ENCODE peak calls at places on chromosomes 12 and 14, in four cellular contexts. W is IMR-90, F is COR-L47, H is left cardiac atrium. G is an unnamed sample.

GRCh38 chr12:103800252-103800771 is 40.7 kb downstream of the NT5DC3 start:
- DNase-seq in W (peak; percentile 73), F (peak; percentile 70), H (peak; percentile 69), G (peak; percentile 71)

GRCh38 chr14:44846232-44846824 is 115.4 kb downstream of the KLHL28 start:
- DNase-seq in W (peak; percentile 55), F (peak; percentile 10), H (no peak), G (peak; percentile 76)

GRCh38 chr12:63845726-63846125 is 1.2 kb downstream of the SRGAP1 start:
- DNase-seq in W (peak; percentile 54), F (peak; percentile 29), H (no peak), G (peak; percentile 29)

GRCh38 chr12:2374092-2374740 is 321.4 kb downstream of the CACNA1C start:
- DNase-seq in W (peak; percentile 10), F (no peak), H (no peak), G (no peak)

GRCh38 chr12:105659355-105660075 is 329.0 kb downstream of the C12orf75 start:
- DNase-seq in W (no peak), F (no peak), H (peak; percentile 40), G (no peak)

GRCh38 chr14:105711841-105712460 is 185.6 kb downstream of the TMEM121 start:
- DNase-seq in W (no peak), F (no peak), H (no peak), G (no peak)

GRCh38 chr14:32896979-32897723 is 41.5 kb upstream of the NPAS3 start:
- DNase-seq in W (peak; percentile 7), F (peak; percentile 20), H (no peak), G (no peak)

GRCh38 chr12:130014485-130014807 is 110.6 kb upstream of the TMEM132D start:
- DNase-seq in W (no peak), F (no peak), H (no peak), G (no peak)

GRCh38 chr14:97902630-97903029 is 1105.4 kb downstream of the VRK1 start:
- DNase-seq in W (no peak), F (no peak), H (no peak), G (no peak)

GRCh38 chr12:6592087-6592486 is 15.1 kb downstream of the CHD4 start:
- DNase-seq in W (no peak), F (no peak), H (no peak), G (no peak)

GRCh38 chr12:6536894-6537579 is 2.7 kb downstream of the GAPDH start:
- DNase-seq in W (no peak), F (no peak), H (no peak), G (no peak)

GRCh38 chr12:40232602-40233001 is 7.8 kb downstream of the LRRK2 start:
- DNase-seq in W (no peak), F (no peak), H (no peak), G (no peak)